ENCODE peak calls at places on chromosomes 3 and 15, in six cellular contexts. One of them, this sample, is unnamed.

GRCh38 chr15:49471733-49472132 is 48.7 kb downstream of the FGF7 start:
- DNase-seq in activated CD8-positive, alpha-beta memory T cell treated with anti-CD3 and anti-CD28 coated beads for 48 hours: no peak
- DNase-seq in endothelial cell: no peak
- DNase-seq in kidney tubule cell: no peak
- DNase-seq in AG09309: no peak
- DNase-seq in GM03348: no peak
- DNase-seq in this sample: no peak

GRCh38 chr3:963755-964154 is 129.1 kb upstream of the CNTN6 start:
- DNase-seq in AG09309: no peak
- DNase-seq in GM03348: no peak
- DNase-seq in endothelial cell: no peak
- DNase-seq in activated CD8-positive, alpha-beta memory T cell treated with anti-CD3 and anti-CD28 coated beads for 48 hours: no peak
- DNase-seq in kidney tubule cell: peak; percentile 8
- DNase-seq in this sample: no peak

GRCh38 chr3:182568206-182568605 is 225.1 kb upstream of the ATP11B start:
- DNase-seq in activated CD8-positive, alpha-beta memory T cell treated with anti-CD3 and anti-CD28 coated beads for 48 hours: no peak
- DNase-seq in AG09309: no peak
- DNase-seq in GM03348: no peak
- DNase-seq in endothelial cell: no peak
- DNase-seq in kidney tubule cell: no peak
- DNase-seq in this sample: peak; percentile 47

GRCh38 chr3:72306800-72307341 is 521.9 kb upstream of the PROK2 start:
- DNase-seq in kidney tubule cell: peak; percentile 70
- DNase-seq in AG09309: no peak
- DNase-seq in GM03348: no peak
- DNase-seq in activated CD8-positive, alpha-beta memory T cell treated with anti-CD3 and anti-CD28 coated beads for 48 hours: no peak
- DNase-seq in endothelial cell: no peak
- DNase-seq in this sample: no peak

GRCh38 chr3:49869525-49870126 is at the start of gene CAMKV:
- DNase-seq in endothelial cell: peak; percentile 45
- DNase-seq in GM03348: peak; percentile 27
- DNase-seq in AG09309: no peak
- DNase-seq in activated CD8-positive, alpha-beta memory T cell treated with anti-CD3 and anti-CD28 coated beads for 48 hours: no peak
- DNase-seq in kidney tubule cell: no peak
- DNase-seq in this sample: no peak

GRCh38 chr3:184237772-184238171 is 8.4 kb downstream of the VWA5B2 start:
- DNase-seq in GM03348: no peak
- DNase-seq in activated CD8-positive, alpha-beta memory T cell treated with anti-CD3 and anti-CD28 coated beads for 48 hours: no peak
- DNase-seq in endothelial cell: no peak
- DNase-seq in kidney tubule cell: no peak
- DNase-seq in AG09309: no peak
- DNase-seq in this sample: no peak

GRCh38 chr15:56832125-56832524 is 86.3 kb upstream of the TCF12 start:
- DNase-seq in AG09309: no peak
- DNase-seq in kidney tubule cell: no peak
- DNase-seq in endothelial cell: no peak
- DNase-seq in activated CD8-positive, alpha-beta memory T cell treated with anti-CD3 and anti-CD28 coated beads for 48 hours: no peak
- DNase-seq in GM03348: peak; percentile 35
- DNase-seq in this sample: peak; percentile 42

GRCh38 chr3:126118591-126118990 is 34.7 kb upstream of the SLC41A3 start:
- DNase-seq in GM03348: no peak
- DNase-seq in activated CD8-positive, alpha-beta memory T cell treated with anti-CD3 and anti-CD28 coated beads for 48 hours: no peak
- DNase-seq in AG09309: no peak
- DNase-seq in endothelial cell: no peak
- DNase-seq in kidney tubule cell: no peak
- DNase-seq in this sample: no peak

GRCh38 chr3:155492841-155493240 is 199.4 kb upstream of the STRIT1 start:
- DNase-seq in endothelial cell: no peak
- DNase-seq in AG09309: no peak
- DNase-seq in kidney tubule cell: no peak
- DNase-seq in GM03348: peak; percentile 15
- DNase-seq in activated CD8-positive, alpha-beta memory T cell treated with anti-CD3 and anti-CD28 coated beads for 48 hours: no peak
- DNase-seq in this sample: no peak

GRCh38 chr3:46935168-46935858 is 41.2 kb downstream of the CCDC12 start:
- DNase-seq in endothelial cell: peak; percentile 22
- DNase-seq in AG09309: peak; percentile 90
- DNase-seq in GM03348: peak; percentile 96
- DNase-seq in kidney tubule cell: peak; percentile 96
- DNase-seq in activated CD8-positive, alpha-beta memory T cell treated with anti-CD3 and anti-CD28 coated beads for 48 hours: no peak
- DNase-seq in this sample: peak; percentile 96

GRCh38 chr3:66789584-66790237 is 208.4 kb upstream of the KBTBD8 start:
- DNase-seq in kidney tubule cell: no peak
- DNase-seq in activated CD8-positive, alpha-beta memory T cell treated with anti-CD3 and anti-CD28 coated beads for 48 hours: no peak
- DNase-seq in endothelial cell: no peak
- DNase-seq in AG09309: no peak
- DNase-seq in GM03348: no peak
- DNase-seq in this sample: peak; percentile 19

GRCh38 chr3:113912551-113913246 is 35.1 kb upstream of the ZDHHC23 start:
- DNase-seq in AG09309: peak; percentile 37
- DNase-seq in kidney tubule cell: peak; percentile 82
- DNase-seq in activated CD8-positive, alpha-beta memory T cell treated with anti-CD3 and anti-CD28 coated beads for 48 hours: no peak
- DNase-seq in GM03348: peak; percentile 53
- DNase-seq in endothelial cell: peak; percentile 10
- DNase-seq in this sample: peak; percentile 84

GRCh38 chr3:17964113-17964512 is 221.7 kb upstream of the TBC1D5 start:
- DNase-seq in kidney tubule cell: no peak
- DNase-seq in AG09309: no peak
- DNase-seq in activated CD8-positive, alpha-beta memory T cell treated with anti-CD3 and anti-CD28 coated beads for 48 hours: no peak
- DNase-seq in endothelial cell: no peak
- DNase-seq in GM03348: no peak
- DNase-seq in this sample: no peak

GRCh38 chr15:85865070-85865684 is 70.5 kb upstream of the KLHL25 start:
- DNase-seq in activated CD8-positive, alpha-beta memory T cell treated with anti-CD3 and anti-CD28 coated beads for 48 hours: no peak
- DNase-seq in AG09309: no peak
- DNase-seq in GM03348: peak; percentile 64
- DNase-seq in endothelial cell: peak; percentile 62
- DNase-seq in kidney tubule cell: peak; percentile 40
- DNase-seq in this sample: peak; percentile 34

GRCh38 chr15:26729581-26729980 is 43.3 kb downstream of the GABRB3 start:
- DNase-seq in GM03348: no peak
- DNase-seq in activated CD8-positive, alpha-beta memory T cell treated with anti-CD3 and anti-CD28 coated beads for 48 hours: no peak
- DNase-seq in kidney tubule cell: no peak
- DNase-seq in AG09309: no peak
- DNase-seq in endothelial cell: no peak
- DNase-seq in this sample: no peak

GRCh38 chr15:90482124-90483011 is 47.4 kb upstream of the CRTC3 start:
- DNase-seq in endothelial cell: peak; percentile 45
- DNase-seq in AG09309: peak; percentile 40
- DNase-seq in kidney tubule cell: peak; percentile 38
- DNase-seq in activated CD8-positive, alpha-beta memory T cell treated with anti-CD3 and anti-CD28 coated beads for 48 hours: no peak
- DNase-seq in GM03348: peak; percentile 56
- DNase-seq in this sample: peak; percentile 52

GRCh38 chr15:52136471-52136993 is 24.0 kb upstream of the BCL2L10 start:
- DNase-seq in kidney tubule cell: no peak
- DNase-seq in activated CD8-positive, alpha-beta memory T cell treated with anti-CD3 and anti-CD28 coated beads for 48 hours: no peak
- DNase-seq in AG09309: peak; percentile 27
- DNase-seq in endothelial cell: no peak
- DNase-seq in GM03348: no peak
- DNase-seq in this sample: peak; percentile 11

GRCh38 chr3:19917167-19917566 is 16.9 kb downstream of the EFHB start:
- DNase-seq in GM03348: no peak
- DNase-seq in AG09309: no peak
- DNase-seq in kidney tubule cell: no peak
- DNase-seq in endothelial cell: no peak
- DNase-seq in activated CD8-positive, alpha-beta memory T cell treated with anti-CD3 and anti-CD28 coated beads for 48 hours: no peak
- DNase-seq in this sample: no peak

GRCh38 chr15:55434989-55435825 is 26.9 kb downstream of the PIERCE2 start:
- DNase-seq in AG09309: peak; percentile 23
- DNase-seq in activated CD8-positive, alpha-beta memory T cell treated with anti-CD3 and anti-CD28 coated beads for 48 hours: no peak
- DNase-seq in GM03348: peak; percentile 60
- DNase-seq in kidney tubule cell: peak; percentile 59
- DNase-seq in endothelial cell: peak; percentile 11
- DNase-seq in this sample: peak; percentile 54

GRCh38 chr3:119600732-119601131 is 3.0 kb downstream of the PLA1A start:
- DNase-seq in AG09309: no peak
- DNase-seq in endothelial cell: peak; percentile 7
- DNase-seq in kidney tubule cell: no peak
- DNase-seq in GM03348: peak; percentile 27
- DNase-seq in activated CD8-positive, alpha-beta memory T cell treated with anti-CD3 and anti-CD28 coated beads for 48 hours: no peak
- DNase-seq in this sample: no peak

This sample was measured in M059J.